ENCODE peak calls at places on chromosomes 11 and 22, in six cellular contexts. H, Y, C, T, W and S are unnamed samples.

GRCh38 chr11:120235024-120235628 is 4.8 kb upstream of the POU2F3 start:
- DNase-seq in H (no peak), Y (peak), C (peak), T (no peak), W (peak), S (peak)

GRCh38 chr11:80144932-80145612 is 704.2 kb upstream of the TENM4 start:
- DNase-seq in H (no peak), Y (no peak), C (no peak), T (no peak), W (no peak), S (no peak)

GRCh38 chr11:111193924-111194490 is 51.5 kb upstream of the POU2AF2 start:
- DNase-seq in H (no peak), Y (no peak), C (no peak), T (no peak), W (no peak), S (no peak)

GRCh38 chr22:19874307-19875060 is 19.8 kb upstream of the GNB1L start:
- DNase-seq in H (no peak), Y (peak), C (no peak), T (peak), W (peak), S (no peak)

GRCh38 chr11:20661850-20662249 is 7.5 kb upstream of the NELL1 start:
- DNase-seq in H (no peak), Y (no peak), C (no peak), T (no peak), W (no peak), S (no peak)

GRCh38 chr11:2790581-2790925 is 90.8 kb upstream of the KCNQ1OT1 start:
- DNase-seq in H (no peak), Y (no peak), C (no peak), T (peak), W (peak), S (no peak)

GRCh38 chr11:10394229-10395100 is 60.6 kb upstream of the AMPD3 start:
- DNase-seq in H (no peak), Y (no peak), C (no peak), T (no peak), W (no peak), S (no peak)

GRCh38 chr11:1870326-1870696 is 17.4 kb downstream of the LSP1 start:
- DNase-seq in H (no peak), Y (no peak), C (no peak), T (no peak), W (no peak), S (no peak)

GRCh38 chr11:130631119-130631518 is 182.7 kb downstream of the ADAMTS15 start:
- DNase-seq in H (peak), Y (no peak), C (peak), T (no peak), W (no peak), S (peak)

GRCh38 chr11:111001091-111001430 is 244.5 kb upstream of the POU2AF2 start:
- DNase-seq in H (peak), Y (no peak), C (no peak), T (no peak), W (no peak), S (no peak)

GRCh38 chr22:41479671-41480396 is 10.9 kb downstream of the ACO2 start:
- DNase-seq in H (no peak), Y (no peak), C (no peak), T (no peak), W (no peak), S (no peak)

GRCh38 chr11:73795925-73796632 is 8.4 kb downstream of the MRPL48 start:
- DNase-seq in H (no peak), Y (no peak), C (no peak), T (peak), W (peak), S (no peak)

GRCh38 chr22:22558972-22559603 is at the start of gene PRAME:
- DNase-seq in H (no peak), Y (peak), C (peak), T (no peak), W (peak), S (peak)

GRCh38 chr11:94486068-94486467 is 7.6 kb downstream of the MRE11 start:
- DNase-seq in H (no peak), Y (no peak), C (no peak), T (no peak), W (no peak), S (no peak)

GRCh38 chr11:35584321-35584720 is 33.9 kb upstream of the FJX1 start:
- DNase-seq in H (peak), Y (no peak), C (no peak), T (no peak), W (no peak), S (no peak)

GRCh38 chr11:117185739-117186430 is 7.3 kb downstream of the SIDT2 start:
- DNase-seq in H (no peak), Y (no peak), C (no peak), T (no peak), W (peak), S (peak)

GRCh38 chr11:26996056-26996455 is 2.1 kb downstream of the FIBIN start:
- DNase-seq in H (no peak), Y (no peak), C (no peak), T (no peak), W (no peak), S (no peak)

GRCh38 chr11:68312117-68312779 is at the start of gene LRP5:
- DNase-seq in H (no peak), Y (no peak), C (no peak), T (no peak), W (peak), S (peak)

DNA sequence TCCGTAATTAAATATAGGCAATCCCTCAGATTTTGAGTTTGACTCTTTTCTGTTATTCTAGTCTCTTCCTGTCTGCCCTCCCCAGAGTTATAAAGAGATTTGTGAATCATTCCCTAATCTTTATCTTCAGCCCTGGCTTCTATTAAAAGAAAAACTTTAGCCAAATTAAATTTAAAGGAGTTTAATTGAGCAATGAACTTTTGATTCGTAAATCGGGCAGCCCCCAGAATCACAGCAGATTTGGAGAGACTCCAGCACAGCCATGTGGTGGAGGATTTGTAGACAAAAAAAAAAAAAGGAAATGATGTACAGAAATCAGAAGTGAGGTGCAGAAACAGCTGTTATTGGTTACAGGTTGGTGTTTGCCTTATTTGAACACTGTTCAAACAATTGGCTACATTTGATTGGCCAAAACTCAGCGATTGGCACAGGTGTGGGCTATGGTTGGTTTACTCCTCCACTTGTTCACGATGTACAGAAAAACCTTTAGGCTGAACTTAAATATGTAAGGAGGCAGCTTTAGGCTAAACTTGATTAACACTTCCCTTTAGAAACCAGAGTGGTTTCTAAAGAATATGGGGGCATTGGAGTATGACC is 2.3 kb upstream of the ALKBH8 start:
- DNase-seq in H (no peak), Y (no peak), C (no peak), T (no peak), W (no peak), S (peak)
- H3K4me3 ChIP-seq in H (no peak), Y (no peak), C (no peak), T (no peak), W (no peak), S (no peak)

DNA sequence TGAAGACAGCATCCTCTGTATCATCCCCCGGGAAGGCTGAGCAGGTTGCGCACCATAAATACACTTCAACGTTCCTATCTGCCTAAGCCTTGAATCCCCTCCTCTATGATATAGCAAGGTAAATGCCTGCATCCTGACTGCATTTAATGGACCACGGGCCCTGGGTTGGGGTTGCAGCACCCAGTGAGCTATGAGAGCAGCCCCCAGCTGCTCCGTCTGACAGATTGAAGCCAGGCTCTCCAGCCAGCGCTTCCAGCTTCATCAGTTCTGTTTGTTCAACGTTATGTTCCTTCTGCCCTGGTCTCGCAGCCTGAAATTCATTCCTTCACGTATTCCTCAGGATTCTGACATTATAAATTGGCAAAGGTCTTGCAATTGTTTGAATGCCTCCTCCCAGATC is 47.5 kb downstream of the TST start:
- DNase-seq in H (no peak), Y (no peak), C (no peak), T (no peak), W (no peak), S (no peak)
- TF ChIP-seq CTCF in H (no peak), Y (no peak), C (no peak), T (no peak), W (no peak), S (no peak)

GRCh38 chr22:30964858-30965257 is 3.7 kb downstream of the MORC2 start:
- DNase-seq in H (no peak), Y (no peak), C (no peak), T (no peak), W (no peak), S (no peak)
- H3K4me3 ChIP-seq in H (no peak), Y (no peak), C (no peak), T (no peak), W (no peak), S (no peak)

DNA sequence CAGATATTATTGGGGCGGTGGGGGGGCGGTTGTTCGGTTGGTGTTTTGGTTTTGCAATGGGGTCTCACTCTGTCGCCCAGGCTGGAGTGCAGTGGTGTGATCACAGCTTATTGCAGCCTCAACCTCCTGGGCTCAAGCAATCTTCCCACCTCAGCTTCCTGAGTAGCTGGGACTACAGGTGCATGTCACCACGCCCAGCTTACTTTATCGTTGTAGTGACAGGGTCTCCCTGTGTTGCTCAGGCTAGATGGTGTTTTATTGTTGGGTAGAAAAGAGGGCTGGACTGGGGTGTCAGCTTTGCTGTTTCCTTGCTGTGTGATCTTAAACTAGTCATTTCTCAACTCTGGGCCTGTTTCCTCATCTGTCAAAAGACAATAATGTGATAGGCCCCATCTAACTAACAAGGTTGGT is 17.5 kb upstream of the MYH9 start:
- DNase-seq in H (no peak), Y (no peak), C (no peak), T (no peak), W (no peak), S (peak)
- TF ChIP-seq CTCF in H (no peak), Y (no peak), C (no peak), T (no peak), W (no peak), S (no peak)

DNA sequence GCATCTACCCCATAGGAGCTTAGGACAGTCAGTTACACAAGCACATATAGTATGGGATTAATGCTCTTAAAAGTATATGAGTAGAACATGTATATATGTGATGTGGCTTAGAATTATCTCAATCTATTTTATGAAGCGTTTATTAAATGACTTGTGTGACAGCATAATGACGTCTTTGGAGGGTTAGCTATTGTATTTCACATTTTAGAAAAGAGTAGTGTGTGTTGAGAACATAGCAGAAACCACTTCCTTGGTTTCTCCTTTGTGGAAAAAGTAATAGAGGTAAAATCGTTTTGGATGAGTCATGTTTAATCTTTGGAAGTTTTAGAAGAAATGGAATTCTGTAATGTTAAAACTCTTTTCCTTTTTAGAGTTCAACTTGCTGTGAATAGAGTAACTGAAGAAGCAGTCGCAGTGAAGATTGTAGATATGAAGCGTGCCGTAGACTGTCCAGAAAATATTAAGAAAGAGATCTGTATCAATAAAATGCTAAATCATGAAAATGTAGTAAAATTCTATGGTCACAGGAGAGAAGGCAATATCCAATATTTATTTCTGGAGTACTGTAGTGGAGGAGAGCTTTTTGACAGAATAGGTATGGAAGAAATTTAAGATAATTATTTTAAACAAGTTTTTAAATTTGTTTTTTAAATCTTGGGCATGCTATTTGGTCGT is 2.4 kb downstream of the CHEK1 start:
- DNase-seq in H (no peak), Y (no peak), C (no peak), T (no peak), W (no peak), S (no peak)
- H3K4me3 ChIP-seq in H (peak), Y (no peak), C (peak), T (no peak), W (no peak), S (peak)

GRCh38 chr11:22192289-22192641 is 620 bp upstream of the ANO5 start:
- DNase-seq in H (no peak), Y (no peak), C (no peak), T (no peak), W (peak), S (peak)
- TF ChIP-seq CTCF in H (no peak), Y (no peak), C (peak), T (peak), W (peak), S (no peak)

GRCh38 chr22:38921801-38922200 is 35.6 kb upstream of the APOBEC3A start:
- DNase-seq in H (no peak), Y (no peak), C (no peak), T (no peak), W (no peak), S (no peak)

GRCh38 chr22:38925571-38926041 is 31.8 kb upstream of the APOBEC3A start:
- DNase-seq in H (no peak), Y (peak), C (no peak), T (no peak), W (no peak), S (no peak)

GRCh38 chr22:38924197-38924952 is 33.0 kb upstream of the APOBEC3A start:
- DNase-seq in H (peak), Y (peak), C (peak), T (no peak), W (peak), S (no peak)

GRCh38 chr22:38921126-38921525 is 36.3 kb upstream of the APOBEC3A start:
- DNase-seq in H (no peak), Y (peak), C (peak), T (no peak), W (peak), S (no peak)

GRCh38 chr22:38923463-38924196 is 33.8 kb upstream of the APOBEC3A start:
- DNase-seq in H (peak), Y (peak), C (peak), T (peak), W (peak), S (no peak)
- H3K4me3 ChIP-seq in H (peak), Y (no peak), C (peak), T (peak), W (no peak), S (no peak)

GRCh38 chr22:49648053-49648452 is 179.6 kb downstream of the BRD1 start:
- DNase-seq in H (no peak), Y (no peak), C (no peak), T (no peak), W (no peak), S (no peak)

GRCh38 chr22:49647346-49648026 is 180.2 kb downstream of the BRD1 start:
- DNase-seq in H (no peak), Y (no peak), C (no peak), T (no peak), W (no peak), S (no peak)

GRCh38 chr22:49646876-49647275 is 180.8 kb downstream of the BRD1 start:
- DNase-seq in H (no peak), Y (no peak), C (no peak), T (no peak), W (no peak), S (no peak)

GRCh38 chr22:49650336-49651241 is 177.1 kb downstream of the BRD1 start:
- DNase-seq in H (no peak), Y (no peak), C (no peak), T (no peak), W (no peak), S (no peak)

GRCh38 chr22:49649166-49649565 is 178.5 kb downstream of the BRD1 start:
- DNase-seq in H (no peak), Y (no peak), C (no peak), T (no peak), W (no peak), S (no peak)
- TF ChIP-seq CTCF in H (no peak), Y (no peak), C (no peak), T (no peak), W (no peak), S (no peak)